ENCODE peak calls at places on chromosomes 12 and 14, in ten cellular contexts. J, F, R, O, U, T, Z, D, S and B are unnamed samples. For H3K4me1, the result is how much of the 10 kb centered on the place peaks cover.

GRCh38 chr12:30257614-30258013 is 438.1 kb downstream of the IPO8 start:
- DNase-seq in F (no peak), S (no peak), D (no peak), J (no peak), R (no peak), O (no peak), U (no peak), Z (no peak), T (no peak), B (no peak)

GRCh38 chr14:94544726-94545125 is 16.5 kb upstream of the SERPINA4 start:
- DNase-seq in R (no peak), S (no peak), T (no peak), Z (no peak), J (no peak), D (no peak), U (no peak), F (no peak), O (no peak), B (no peak)

GRCh38 chr14:51743588-51744000 is 91.9 kb downstream of the FRMD6 start:
- DNase-seq in S (no peak), D (no peak), Z (no peak), O (no peak), R (no peak), U (no peak), F (no peak), T (no peak), J (no peak), B (no peak)

GRCh38 chr14:25220514-25220913 is 170.6 kb upstream of the STXBP6 start:
- DNase-seq in J (no peak), T (no peak), S (no peak), U (no peak), O (no peak), Z (no peak), F (no peak), R (no peak), D (no peak), B (no peak)

GRCh38 chr12:4270670-4271432 is 2.7 kb upstream of the CCND2 start:
- DNase-seq in F (peak), J (peak), Z (peak), D (peak), O (no peak), S (peak), R (no peak), U (peak), T (peak), B (no peak)

GRCh38 chr14:52238682-52239081 is 28.8 kb upstream of the PTGDR start:
- DNase-seq in R (no peak), J (no peak), D (no peak), O (no peak), Z (no peak), T (no peak), S (no peak), F (no peak), U (no peak), B (no peak)

GRCh38 chr12:2165021-2165420 is 112.2 kb downstream of the CACNA1C start:
- DNase-seq in O (no peak), D (no peak), F (no peak), S (no peak), T (no peak), U (no peak), Z (no peak), R (no peak), J (no peak), B (no peak)

GRCh38 chr14:58104808-58105207 is 47.2 kb downstream of the ARMH4 start:
- DNase-seq in T (no peak), R (no peak), S (no peak), J (no peak), U (no peak), Z (no peak), F (no peak), O (no peak), D (no peak), B (no peak)

GRCh38 chr14:21748869-21749303 is 75.3 kb upstream of the OR4E1 start:
- DNase-seq in S (peak), T (peak), F (no peak), O (no peak), D (peak), J (peak), Z (no peak), R (no peak), U (no peak), B (no peak)

GRCh38 chr14:99664636-99665273 is 19.3 kb upstream of the CYP46A1 start:
- DNase-seq in U (no peak), Z (no peak), J (no peak), D (no peak), R (no peak), F (no peak), O (no peak), T (no peak), S (no peak), B (no peak)

GRCh38 chr14:89425931-89426330 is 8.9 kb upstream of the FOXN3 start:
- DNase-seq in U (no peak), T (no peak), F (no peak), R (no peak), Z (no peak), S (no peak), D (no peak), J (no peak), O (no peak), B (peak)

GRCh38 chr14:73935666-73936065 is 14.2 kb downstream of the FAM161B start:
- DNase-seq in T (no peak), F (no peak), R (no peak), S (no peak), Z (no peak), U (no peak), D (no peak), J (no peak), O (no peak), B (no peak)

GRCh38 chr12:107610030-107610859 is 75.4 kb upstream of the PWP1 start:
- DNase-seq in D (no peak), O (no peak), U (no peak), Z (no peak), J (peak), T (no peak), R (no peak), S (peak), F (no peak), B (no peak)

GRCh38 chr12:12353807-12354206 is 3.1 kb upstream of the BORCS5 start:
- DNase-seq in D (no peak), J (no peak), O (no peak), Z (no peak), S (no peak), F (no peak), R (no peak), U (no peak), T (no peak), B (no peak)

GRCh38 chr14:23727566-23728335 is 91.6 kb downstream of the DHRS2 start:
- DNase-seq in O (no peak), D (no peak), R (no peak), S (peak), Z (no peak), J (peak), F (no peak), U (no peak), T (no peak), B (no peak)

GRCh38 chr12:949337-950099 is at the start of gene RAD52:
- DNase-seq in F (peak), O (peak), D (peak), U (peak), Z (peak), J (peak), T (peak), R (peak), S (peak), B (peak)
- H3K4me1 ChIP-seq in F (under half), O (under half), D (under half), U (under half), Z (under half), J (under half), T (under half), R (under half), S (under half), B (under half)

DNA sequence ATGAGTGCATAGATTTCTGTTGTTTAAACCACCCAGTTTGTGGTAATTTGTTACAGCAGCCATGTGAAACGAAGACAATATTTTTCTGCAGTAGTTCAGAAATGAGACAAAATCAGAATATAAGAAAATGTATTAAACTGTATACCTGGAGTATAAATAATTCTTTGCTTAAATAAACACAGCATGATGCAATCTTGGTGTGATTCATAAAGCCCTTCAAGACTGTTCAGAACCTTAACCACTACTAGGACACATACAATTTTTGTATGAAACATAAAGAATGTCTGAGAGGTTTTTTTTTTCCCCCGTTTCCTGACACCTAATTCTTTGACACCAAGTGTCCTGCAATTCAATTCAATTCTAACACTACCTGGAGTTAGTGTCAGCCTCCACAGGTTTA is 10.5 kb downstream of the C12orf75 start:
- DNase-seq in R (no peak), S (no peak), T (no peak), Z (no peak), F (no peak), O (no peak), J (no peak), U (no peak), D (no peak), B (no peak)
- H3K27ac ChIP-seq in R (peak), S (no peak), T (no peak), Z (no peak), F (no peak), O (no peak), J (no peak), U (no peak), D (no peak), B (peak)

GRCh38 chr14:78162202-78162601 is 8.0 kb upstream of the NRXN3 start:
- DNase-seq in U (no peak), J (no peak), S (no peak), F (no peak), D (no peak), O (no peak), R (no peak), T (no peak), Z (no peak), B (no peak)

GRCh38 chr14:78170203-78170602 is at the start of gene NRXN3:
- DNase-seq in S (peak), F (no peak), R (no peak), T (no peak), D (no peak), Z (no peak), J (peak), O (no peak), U (no peak), B (no peak)

DNA sequence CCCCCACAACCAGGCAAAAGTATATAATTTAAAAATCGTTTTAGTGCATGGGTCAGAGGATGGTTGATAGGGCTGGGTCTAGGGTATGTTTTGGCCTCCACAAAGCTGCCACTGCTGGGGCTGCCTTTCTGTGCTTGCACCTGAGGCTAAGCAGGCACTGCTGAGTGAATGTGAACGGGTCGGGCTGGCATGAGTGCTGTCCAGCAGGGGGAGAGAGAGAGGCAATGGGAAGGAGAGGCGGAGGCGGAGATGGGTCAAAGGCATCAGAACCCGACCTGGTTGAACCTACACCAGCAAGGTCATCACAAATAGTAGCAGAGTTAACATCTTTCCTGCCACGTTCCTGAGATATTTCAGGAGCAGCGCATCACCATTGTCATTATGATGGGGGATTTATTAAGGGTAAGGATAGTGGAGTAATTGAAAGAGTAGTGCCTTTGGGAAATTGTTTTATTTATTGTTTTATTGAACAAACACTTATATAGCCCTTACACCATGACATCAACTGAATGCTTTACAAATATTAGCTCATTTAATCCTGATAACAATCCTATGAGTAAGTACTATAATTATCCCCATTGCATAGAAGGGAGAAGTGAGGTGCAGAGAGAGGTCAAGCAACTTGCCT is 5.8 kb upstream of the NRXN3 start:
- DNase-seq in O (peak), Z (no peak), R (no peak), J (peak), S (peak), F (no peak), U (no peak), T (no peak), D (no peak), B (no peak)
- TF ChIP-seq CTCF in O (no peak), Z (no peak), R (no peak), J (no peak), S (peak), F (peak), U (peak), T (no peak), D (peak), B (peak)

GRCh38 chr12:68455676-68456345 is 123.6 kb upstream of the MDM1 start:
- DNase-seq in R (no peak), Z (no peak), S (no peak), O (no peak), T (no peak), D (no peak), U (no peak), J (no peak), F (peak), B (no peak)
- H3K4me1 ChIP-seq in R (under half), Z (under half), S (under half), O (under half), T (under half), D (under half), U (under half), J (under half), F (under half), B (under half)